ENCODE peak calls at places on chromosomes 5 and 9, in eight cellular contexts. I is neural progenitor cell, Q is MM.1S, S is SK-N-SH, J is PC-3, F is GM23248, N is HCT116, L is OCI-LY7. H is an unnamed sample. For H4K20me1, the result is how much of the 10 kb centered on the place peaks cover.

GRCh38 chr9:33619666-33620404 is 95.8 kb downstream of the ANKRD18B start:
- DNase-seq in Q (peak), J (peak), S (no peak), N (peak), I (no peak), L (no peak), F (peak), H (peak)

GRCh38 chr9:1120500-1120899 is 70.3 kb downstream of the DMRT2 start:
- DNase-seq in I (no peak), S (no peak), J (no peak), N (no peak), L (no peak), F (no peak), Q (no peak), H (peak)

GRCh38 chr5:37840036-37840909 is at the start of gene GDNF:
- DNase-seq in N (no peak), L (no peak), Q (peak), I (peak), F (peak), J (peak), S (peak), H (peak)

GRCh38 chr5:125870271-125870670 is 552.9 kb upstream of the GRAMD2B start:
- DNase-seq in Q (no peak), J (no peak), S (peak), F (peak), I (peak), N (no peak), L (no peak), H (peak)

GRCh38 chr9:89137548-89138462 is 40.8 kb downstream of the SHC3 start:
- DNase-seq in N (peak), L (no peak), J (peak), S (no peak), I (no peak), Q (no peak), F (peak), H (no peak)

GRCh38 chr9:38700695-38701094 is 19.2 kb downstream of the FAM240B start:
- DNase-seq in J (peak), N (no peak), S (no peak), Q (no peak), F (no peak), I (no peak), L (no peak), H (no peak)

GRCh38 chr5:107486489-107486888 is 184.2 kb downstream of the EFNA5 start:
- DNase-seq in L (no peak), I (no peak), F (peak), J (peak), N (peak), S (no peak), Q (no peak), H (no peak)

GRCh38 chr5:53418844-53419243 is 61.6 kb upstream of the FST start:
- DNase-seq in L (no peak), N (no peak), S (no peak), I (no peak), F (peak), J (peak), Q (no peak), H (no peak)

GRCh38 chr5:133316346-133317343 is 264.8 kb downstream of the HSPA4 start:
- DNase-seq in I (peak), N (peak), S (no peak), J (peak), F (no peak), L (peak), Q (no peak), H (peak)

GRCh38 chr5:38790891-38791290 is 54.9 kb upstream of the OSMR start:
- DNase-seq in Q (no peak), I (no peak), L (no peak), N (no peak), J (peak), S (no peak), F (no peak), H (no peak)

GRCh38 chr5:150178262-150178661 is 11.6 kb upstream of the SLC6A7 start:
- DNase-seq in J (no peak), N (no peak), L (no peak), F (no peak), Q (no peak), S (no peak), I (no peak), H (no peak)

GRCh38 chr5:171093598-171093997 is 215.4 kb upstream of the TLX3 start:
- DNase-seq in J (no peak), S (peak), L (no peak), N (no peak), F (peak), Q (no peak), I (no peak), H (no peak)

GRCh38 chr5:93320920-93321319 is 260.1 kb downstream of the NR2F1-AS1 start:
- DNase-seq in F (no peak), Q (no peak), J (no peak), L (no peak), N (no peak), S (no peak), I (no peak), H (no peak)

GRCh38 chr9:134935056-134936020 is 17.6 kb upstream of the FCN1 start:
- DNase-seq in Q (no peak), L (no peak), J (no peak), I (peak), S (no peak), N (no peak), F (no peak), H (no peak)

GRCh38 chr5:77958642-77959315 is 182.6 kb upstream of the TBCA start:
- DNase-seq in S (no peak), N (no peak), L (no peak), F (no peak), Q (no peak), I (peak), J (no peak), H (peak)

GRCh38 chr5:36680066-36680465 is 73.7 kb downstream of the SLC1A3 start:
- DNase-seq in S (no peak), I (no peak), J (no peak), Q (no peak), L (no peak), F (no peak), N (no peak), H (no peak)

GRCh38 chr9:131872702-131873101 is 132.8 kb upstream of the RAPGEF1 start:
- DNase-seq in N (no peak), I (no peak), S (no peak), Q (no peak), F (no peak), J (no peak), L (no peak), H (no peak)

GRCh38 chr9:131870156-131870555 is 130.3 kb upstream of the RAPGEF1 start:
- DNase-seq in Q (no peak), N (no peak), F (no peak), I (no peak), S (no peak), J (no peak), L (no peak), H (no peak)

GRCh38 chr9:131873361-131873760 is 133.5 kb upstream of the RAPGEF1 start:
- DNase-seq in N (no peak), L (no peak), I (no peak), F (no peak), S (no peak), Q (no peak), J (no peak), H (no peak)

GRCh38 chr9:131873891-131874440 is 134.1 kb upstream of the RAPGEF1 start:
- DNase-seq in N (no peak), Q (no peak), F (no peak), I (no peak), J (no peak), L (no peak), S (no peak), H (peak)

GRCh38 chr9:131872006-131872405 is 132.1 kb upstream of the RAPGEF1 start:
- DNase-seq in L (no peak), I (peak), J (no peak), S (no peak), Q (no peak), N (no peak), F (no peak), H (peak)
- H4K20me1 ChIP-seq in L (under half), I (half or more), J (under half), S (under half), Q (under half), N (under half), F (under half), H (under half)

GRCh38 chr9:6197330-6197729 is 18.3 kb upstream of the IL33 start:
- DNase-seq in J (peak), S (no peak), L (peak), N (peak), I (peak), Q (no peak), F (peak), H (peak)
- TF ChIP-seq EZH2phosphoT487 in J (no peak), S (no peak), L (no peak), N (no peak), I (no peak), Q (no peak), F (no peak), H (no peak)

GRCh38 chr9:6794936-6795335 is 37.2 kb downstream of the KDM4C start:
- DNase-seq in N (no peak), F (no peak), I (no peak), J (no peak), S (no peak), L (no peak), Q (no peak), H (no peak)
- H4K20me1 ChIP-seq in N (under half), F (under half), I (under half), J (under half), S (under half), L (under half), Q (under half), H (under half)

GRCh38 chr5:153618307-153618706 is 127.8 kb downstream of the GRIA1 start:
- DNase-seq in F (no peak), L (no peak), I (no peak), N (no peak), S (no peak), Q (no peak), J (no peak), H (no peak)
- TF ChIP-seq EZH2phosphoT487 in F (no peak), L (no peak), I (no peak), N (no peak), S (no peak), Q (no peak), J (no peak), H (no peak)

GRCh38 chr9:136228107-136228875 is 17.3 kb downstream of the QSOX2 start:
- DNase-seq in F (peak), N (peak), S (no peak), Q (no peak), J (peak), I (no peak), L (no peak), H (no peak)
- H4K20me1 ChIP-seq in F (under half), N (under half), S (under half), Q (under half), J (under half), I (half or more), L (under half), H (half or more)

DNA sequence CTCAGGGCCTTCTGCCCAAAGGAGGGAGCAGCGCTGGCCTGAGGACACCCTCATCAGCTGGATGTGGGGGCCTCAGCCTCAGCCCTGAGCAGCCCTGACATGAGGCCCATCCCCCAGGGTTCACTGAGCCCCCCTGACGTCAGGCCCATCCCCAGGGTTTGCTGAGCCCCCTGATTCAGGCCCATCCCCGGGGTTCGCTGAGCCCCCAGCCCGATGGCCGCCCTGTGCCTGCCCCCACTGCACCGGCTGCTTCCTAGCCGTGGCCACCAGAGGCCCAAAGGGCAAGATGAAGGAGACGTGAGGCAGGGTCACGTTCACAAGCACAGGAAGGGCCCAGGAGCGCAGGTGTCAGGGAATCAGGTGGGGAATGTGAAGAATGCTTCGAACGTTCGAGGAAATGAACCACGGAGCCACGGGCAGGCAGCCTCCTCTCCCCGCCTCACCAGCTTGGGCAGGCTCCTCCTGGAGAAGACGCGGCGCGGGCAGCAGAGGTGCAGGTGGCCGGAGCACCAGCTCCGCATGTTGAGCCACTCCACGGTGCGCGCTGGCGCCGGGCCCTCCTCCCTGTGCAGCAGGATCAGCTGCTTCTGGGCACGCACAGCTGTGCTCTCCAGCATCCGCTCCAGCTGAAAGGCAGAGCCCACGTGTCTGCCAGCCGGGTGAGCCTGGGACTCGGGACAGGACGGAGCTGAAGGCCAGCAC is 19.6 kb upstream of the NSMF start:
- DNase-seq in Q (no peak), S (peak), I (no peak), N (no peak), J (no peak), L (no peak), F (no peak), H (peak)
- TF ChIP-seq EZH2phosphoT487 in Q (no peak), S (no peak), I (no peak), N (no peak), J (no peak), L (no peak), F (no peak), H (no peak)

DNA sequence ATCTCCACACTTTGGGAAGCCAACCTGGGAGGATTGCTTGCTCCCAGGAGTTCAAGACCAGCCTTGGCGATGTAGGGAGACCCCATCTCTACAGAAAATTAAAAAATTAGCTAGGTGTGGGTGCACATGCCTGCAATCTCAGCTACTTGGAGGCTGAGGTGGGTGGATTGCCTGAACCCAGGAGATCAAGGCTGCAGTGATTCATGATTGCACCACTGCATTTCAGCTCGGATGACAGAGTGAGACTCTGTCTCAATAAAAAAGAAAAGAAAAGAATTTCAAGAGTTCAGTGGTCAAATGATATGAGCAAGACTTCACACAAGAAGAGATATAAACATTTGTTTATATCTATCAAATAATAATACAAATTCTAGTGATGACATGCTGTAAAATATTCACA is 23.0 kb upstream of the MTAP start:
- DNase-seq in I (no peak), L (no peak), J (peak), S (no peak), N (no peak), Q (no peak), F (peak), H (no peak)
- H4K20me1 ChIP-seq in I (under half), L (under half), J (under half), S (under half), N (under half), Q (under half), F (under half), H (under half)

GRCh38 chr5:157442989-157443619 is 16.9 kb upstream of the NIPAL4 start:
- DNase-seq in N (no peak), L (no peak), F (no peak), S (peak), Q (no peak), I (no peak), J (no peak), H (no peak)
- TF ChIP-seq EZH2phosphoT487 in N (no peak), L (no peak), F (no peak), S (no peak), Q (no peak), I (no peak), J (no peak), H (no peak)

GRCh38 chr5:17272111-17272510 is 54.7 kb downstream of the BASP1 start:
- DNase-seq in J (no peak), N (no peak), I (no peak), F (no peak), S (no peak), L (no peak), Q (no peak), H (peak)

GRCh38 chr5:17269201-17269600 is 51.8 kb downstream of the BASP1 start:
- DNase-seq in L (peak), I (no peak), S (no peak), Q (no peak), J (no peak), N (no peak), F (no peak), H (no peak)

GRCh38 chr5:17265041-17265440 is 47.6 kb downstream of the BASP1 start:
- DNase-seq in F (no peak), J (no peak), L (no peak), N (no peak), S (no peak), I (no peak), Q (no peak), H (no peak)

DNA sequence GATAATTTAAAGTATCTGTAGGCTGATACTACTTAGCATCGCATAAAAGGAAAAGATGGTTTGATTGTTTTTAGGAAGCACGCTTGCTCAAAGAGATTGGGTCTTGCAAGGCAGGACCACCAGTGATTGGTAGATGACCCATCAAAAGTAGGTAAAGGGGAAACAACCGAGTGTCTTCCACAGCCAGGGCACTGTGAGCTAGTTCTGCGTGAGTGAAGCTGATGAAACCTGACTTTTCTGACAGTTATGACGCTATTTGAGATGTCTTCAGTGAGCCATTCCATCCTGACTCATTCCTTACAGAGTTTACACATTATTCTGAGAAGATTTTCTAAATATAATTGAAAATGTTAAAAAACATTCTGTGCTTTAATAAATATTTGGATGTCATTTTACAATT is 49.7 kb downstream of the BASP1 start:
- DNase-seq in J (no peak), I (no peak), S (no peak), N (no peak), F (no peak), Q (no peak), L (peak), H (no peak)
- H4K20me1 ChIP-seq in J (under half), I (half or more), S (under half), N (under half), F (under half), Q (under half), L (under half), H (under half)

DNA sequence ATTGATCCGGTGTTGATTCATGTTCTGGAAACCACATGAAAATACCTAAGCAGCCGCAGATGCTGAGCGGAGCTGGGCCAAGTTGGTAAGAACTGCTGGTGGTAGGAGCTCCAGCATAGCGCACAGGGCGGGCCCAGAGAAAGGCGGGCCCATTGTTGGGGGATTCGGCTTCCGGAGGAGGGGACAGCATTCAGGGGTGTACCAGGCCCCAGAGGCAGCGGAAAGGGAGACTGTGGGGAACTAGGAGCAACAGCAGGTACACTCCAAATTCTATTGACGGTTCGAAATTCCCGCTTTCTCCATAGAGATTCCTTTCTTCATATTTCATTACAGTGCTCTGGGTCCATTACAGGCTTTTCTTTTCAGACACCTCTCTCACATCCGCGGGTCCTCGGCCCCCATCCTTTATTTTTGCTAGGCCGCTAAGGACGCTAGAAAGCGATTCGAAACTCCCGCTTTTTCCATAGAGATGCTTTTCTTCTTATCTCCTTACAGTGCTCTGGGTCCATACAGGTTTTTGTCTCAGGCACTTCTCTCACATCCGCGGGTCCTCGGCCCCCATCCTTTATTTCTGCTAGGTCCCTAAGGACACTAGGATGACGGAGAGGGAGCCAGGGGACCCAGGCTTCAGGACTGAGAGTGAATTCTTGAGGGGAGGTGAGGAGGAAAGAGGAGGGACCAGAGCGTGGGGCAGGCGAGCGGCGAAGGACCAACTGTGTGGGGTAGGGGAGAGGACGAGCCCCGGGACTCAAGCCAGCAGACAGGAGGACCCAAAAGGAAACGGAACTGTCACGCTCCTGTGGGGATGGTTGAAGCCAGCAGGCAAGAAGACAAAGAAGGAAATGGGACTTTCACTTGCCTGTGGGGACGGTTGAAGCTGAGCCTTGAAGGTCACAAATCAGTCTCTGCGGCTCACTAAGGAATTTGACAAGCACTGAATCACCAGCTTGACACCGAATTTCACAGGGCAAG is at the start of gene CCDC152:
- DNase-seq in I (peak), S (peak), J (peak), N (no peak), L (no peak), Q (no peak), F (peak), H (peak)
- TF ChIP-seq EZH2phosphoT487 in I (no peak), S (no peak), J (no peak), N (no peak), L (no peak), Q (no peak), F (no peak), H (no peak)